ENCODE peak calls at places on chromosome 17, in nine cellular contexts. One of them, this sample, is unnamed.

GRCh38 chr17:28467456-28468025 is 5.9 kb upstream of the SLC13A2 start:
- DNase-seq in EH: peak
- DNase-seq in epithelial cell of proximal tubule: no peak
- DNase-seq in HEK293T: no peak
- DNase-seq in GM13977: no peak
- DNase-seq in HAP-1: no peak
- DNase-seq in stimulated activated CD4-positive, alpha-beta T cell treated with anti-CD3 and anti-CD28 coated beads, TNF-alpha, amount 100 ng/mL, for 48 hours: no peak
- DNase-seq in HepG2: no peak
- DNase-seq in NCI-H1436: no peak
- DNase-seq in this sample: no peak

GRCh38 chr17:63523256-63523869 is at the start of gene KCNH6:
- DNase-seq in HepG2: no peak
- DNase-seq in stimulated activated CD4-positive, alpha-beta T cell treated with anti-CD3 and anti-CD28 coated beads, TNF-alpha, amount 100 ng/mL, for 48 hours: no peak
- DNase-seq in EH: no peak
- DNase-seq in HEK293T: no peak
- DNase-seq in epithelial cell of proximal tubule: no peak
- DNase-seq in HAP-1: no peak
- DNase-seq in NCI-H1436: peak
- DNase-seq in GM13977: no peak
- DNase-seq in this sample: no peak

GRCh38 chr17:63476494-63476856 is 386 bp upstream of the ACE start:
- DNase-seq in HepG2: no peak
- DNase-seq in HAP-1: peak
- DNase-seq in epithelial cell of proximal tubule: no peak
- DNase-seq in stimulated activated CD4-positive, alpha-beta T cell treated with anti-CD3 and anti-CD28 coated beads, TNF-alpha, amount 100 ng/mL, for 48 hours: no peak
- DNase-seq in HEK293T: peak
- DNase-seq in NCI-H1436: peak
- DNase-seq in GM13977: peak
- DNase-seq in EH: peak
- DNase-seq in this sample: no peak

GRCh38 chr17:9529033-9529748 is 46.4 kb downstream of the STX8 start:
- DNase-seq in stimulated activated CD4-positive, alpha-beta T cell treated with anti-CD3 and anti-CD28 coated beads, TNF-alpha, amount 100 ng/mL, for 48 hours: no peak
- DNase-seq in GM13977: peak
- DNase-seq in HEK293T: peak
- DNase-seq in HepG2: peak
- DNase-seq in epithelial cell of proximal tubule: no peak
- DNase-seq in NCI-H1436: no peak
- DNase-seq in HAP-1: no peak
- DNase-seq in EH: peak
- DNase-seq in this sample: no peak

GRCh38 chr17:29151567-29151966 is 28.6 kb downstream of the MYO18A start:
- DNase-seq in epithelial cell of proximal tubule: no peak
- DNase-seq in HepG2: peak
- DNase-seq in EH: peak
- DNase-seq in stimulated activated CD4-positive, alpha-beta T cell treated with anti-CD3 and anti-CD28 coated beads, TNF-alpha, amount 100 ng/mL, for 48 hours: no peak
- DNase-seq in NCI-H1436: no peak
- DNase-seq in HAP-1: peak
- DNase-seq in GM13977: no peak
- DNase-seq in HEK293T: no peak
- DNase-seq in this sample: no peak

GRCh38 chr17:34623856-34624766 is 44.7 kb downstream of the TMEM132E start:
- DNase-seq in stimulated activated CD4-positive, alpha-beta T cell treated with anti-CD3 and anti-CD28 coated beads, TNF-alpha, amount 100 ng/mL, for 48 hours: no peak
- DNase-seq in HAP-1: no peak
- DNase-seq in HepG2: peak
- DNase-seq in NCI-H1436: peak
- DNase-seq in EH: no peak
- DNase-seq in HEK293T: no peak
- DNase-seq in epithelial cell of proximal tubule: no peak
- DNase-seq in GM13977: no peak
- DNase-seq in this sample: no peak

GRCh38 chr17:44522883-44523671 is 19.9 kb upstream of the GPATCH8 start:
- DNase-seq in epithelial cell of proximal tubule: no peak
- DNase-seq in stimulated activated CD4-positive, alpha-beta T cell treated with anti-CD3 and anti-CD28 coated beads, TNF-alpha, amount 100 ng/mL, for 48 hours: peak
- DNase-seq in GM13977: peak
- DNase-seq in HEK293T: peak
- DNase-seq in NCI-H1436: peak
- DNase-seq in HepG2: peak
- DNase-seq in EH: peak
- DNase-seq in HAP-1: peak
- DNase-seq in this sample: peak

GRCh38 chr17:80104321-80104955 is 3.1 kb downstream of the GAA start:
- DNase-seq in epithelial cell of proximal tubule: no peak
- DNase-seq in HepG2: no peak
- DNase-seq in HAP-1: no peak
- DNase-seq in NCI-H1436: peak
- DNase-seq in EH: peak
- DNase-seq in GM13977: no peak
- DNase-seq in HEK293T: no peak
- DNase-seq in stimulated activated CD4-positive, alpha-beta T cell treated with anti-CD3 and anti-CD28 coated beads, TNF-alpha, amount 100 ng/mL, for 48 hours: no peak
- DNase-seq in this sample: no peak

GRCh38 chr17:62869885-62870580 is 61.9 kb upstream of the MARCHF10 start:
- DNase-seq in HepG2: no peak
- DNase-seq in epithelial cell of proximal tubule: no peak
- DNase-seq in stimulated activated CD4-positive, alpha-beta T cell treated with anti-CD3 and anti-CD28 coated beads, TNF-alpha, amount 100 ng/mL, for 48 hours: no peak
- DNase-seq in EH: peak
- DNase-seq in GM13977: no peak
- DNase-seq in NCI-H1436: peak
- DNase-seq in HAP-1: peak
- DNase-seq in HEK293T: peak
- DNase-seq in this sample: no peak

GRCh38 chr17:47802341-47803022 is 19.1 kb downstream of the OSBPL7 start:
- DNase-seq in GM13977: peak
- DNase-seq in HepG2: peak
- DNase-seq in NCI-H1436: peak
- DNase-seq in stimulated activated CD4-positive, alpha-beta T cell treated with anti-CD3 and anti-CD28 coated beads, TNF-alpha, amount 100 ng/mL, for 48 hours: peak
- DNase-seq in HEK293T: peak
- DNase-seq in HAP-1: peak
- DNase-seq in EH: peak
- DNase-seq in epithelial cell of proximal tubule: no peak
- DNase-seq in this sample: peak

GRCh38 chr17:10073026-10073425 is 125.4 kb downstream of the GAS7 start:
- DNase-seq in stimulated activated CD4-positive, alpha-beta T cell treated with anti-CD3 and anti-CD28 coated beads, TNF-alpha, amount 100 ng/mL, for 48 hours: no peak
- DNase-seq in epithelial cell of proximal tubule: no peak
- DNase-seq in HEK293T: no peak
- DNase-seq in NCI-H1436: no peak
- DNase-seq in GM13977: no peak
- DNase-seq in HAP-1: no peak
- DNase-seq in HepG2: no peak
- DNase-seq in EH: no peak
- DNase-seq in this sample: no peak

GRCh38 chr17:73888875-73889274 is 244.6 kb upstream of the SDK2 start:
- DNase-seq in NCI-H1436: no peak
- DNase-seq in GM13977: no peak
- DNase-seq in HepG2: no peak
- DNase-seq in epithelial cell of proximal tubule: no peak
- DNase-seq in stimulated activated CD4-positive, alpha-beta T cell treated with anti-CD3 and anti-CD28 coated beads, TNF-alpha, amount 100 ng/mL, for 48 hours: no peak
- DNase-seq in EH: no peak
- DNase-seq in HEK293T: no peak
- DNase-seq in HAP-1: no peak
- DNase-seq in this sample: no peak

GRCh38 chr17:1629647-1630310 is 1.1 kb upstream of the SLC43A2 start:
- DNase-seq in GM13977: peak
- DNase-seq in stimulated activated CD4-positive, alpha-beta T cell treated with anti-CD3 and anti-CD28 coated beads, TNF-alpha, amount 100 ng/mL, for 48 hours: peak
- DNase-seq in epithelial cell of proximal tubule: no peak
- DNase-seq in HAP-1: peak
- DNase-seq in NCI-H1436: peak
- DNase-seq in EH: peak
- DNase-seq in HepG2: no peak
- DNase-seq in HEK293T: peak
- DNase-seq in this sample: peak

GRCh38 chr17:6108987-6109386 is 38.8 kb downstream of the WSCD1 start:
- DNase-seq in EH: no peak
- DNase-seq in HEK293T: no peak
- DNase-seq in GM13977: no peak
- DNase-seq in stimulated activated CD4-positive, alpha-beta T cell treated with anti-CD3 and anti-CD28 coated beads, TNF-alpha, amount 100 ng/mL, for 48 hours: no peak
- DNase-seq in HAP-1: no peak
- DNase-seq in epithelial cell of proximal tubule: no peak
- DNase-seq in NCI-H1436: no peak
- DNase-seq in HepG2: no peak
- DNase-seq in this sample: no peak

GRCh38 chr17:80187493-80187892 is 17.7 kb downstream of the CARD14 start:
- DNase-seq in HEK293T: no peak
- DNase-seq in epithelial cell of proximal tubule: no peak
- DNase-seq in stimulated activated CD4-positive, alpha-beta T cell treated with anti-CD3 and anti-CD28 coated beads, TNF-alpha, amount 100 ng/mL, for 48 hours: no peak
- DNase-seq in EH: peak
- DNase-seq in NCI-H1436: no peak
- DNase-seq in HepG2: no peak
- DNase-seq in GM13977: no peak
- DNase-seq in HAP-1: no peak
- DNase-seq in this sample: peak

GRCh38 chr17:59149051-59149450 is 5.9 kb downstream of the SKA2 start:
- DNase-seq in epithelial cell of proximal tubule: no peak
- DNase-seq in HepG2: no peak
- DNase-seq in stimulated activated CD4-positive, alpha-beta T cell treated with anti-CD3 and anti-CD28 coated beads, TNF-alpha, amount 100 ng/mL, for 48 hours: no peak
- DNase-seq in EH: peak
- DNase-seq in NCI-H1436: no peak
- DNase-seq in HEK293T: no peak
- DNase-seq in GM13977: no peak
- DNase-seq in HAP-1: no peak
- DNase-seq in this sample: no peak

GRCh38 chr17:39716073-39716818 is 14.1 kb downstream of the MIEN1 start:
- DNase-seq in epithelial cell of proximal tubule: no peak
- DNase-seq in HEK293T: no peak
- DNase-seq in NCI-H1436: no peak
- DNase-seq in EH: no peak
- DNase-seq in stimulated activated CD4-positive, alpha-beta T cell treated with anti-CD3 and anti-CD28 coated beads, TNF-alpha, amount 100 ng/mL, for 48 hours: no peak
- DNase-seq in HepG2: no peak
- DNase-seq in HAP-1: no peak
- DNase-seq in GM13977: no peak
- DNase-seq in this sample: no peak

GRCh38 chr17:43540821-43541674 is 5.1 kb downstream of the ETV4 start:
- DNase-seq in HAP-1: peak
- DNase-seq in HepG2: no peak
- DNase-seq in stimulated activated CD4-positive, alpha-beta T cell treated with anti-CD3 and anti-CD28 coated beads, TNF-alpha, amount 100 ng/mL, for 48 hours: no peak
- DNase-seq in EH: peak
- DNase-seq in GM13977: no peak
- DNase-seq in HEK293T: no peak
- DNase-seq in NCI-H1436: peak
- DNase-seq in epithelial cell of proximal tubule: no peak
- DNase-seq in this sample: no peak

GRCh38 chr17:76659928-76660614 is 16.5 kb upstream of the ST6GALNAC1 start:
- DNase-seq in EH: no peak
- DNase-seq in NCI-H1436: peak
- DNase-seq in HAP-1: no peak
- DNase-seq in HEK293T: no peak
- DNase-seq in stimulated activated CD4-positive, alpha-beta T cell treated with anti-CD3 and anti-CD28 coated beads, TNF-alpha, amount 100 ng/mL, for 48 hours: no peak
- DNase-seq in epithelial cell of proximal tubule: no peak
- DNase-seq in GM13977: no peak
- DNase-seq in HepG2: no peak
- DNase-seq in this sample: no peak

GRCh38 chr17:27921077-27921476 is 27.9 kb upstream of the LYRM9 start:
- DNase-seq in stimulated activated CD4-positive, alpha-beta T cell treated with anti-CD3 and anti-CD28 coated beads, TNF-alpha, amount 100 ng/mL, for 48 hours: no peak
- DNase-seq in NCI-H1436: no peak
- DNase-seq in EH: no peak
- DNase-seq in HAP-1: no peak
- DNase-seq in epithelial cell of proximal tubule: no peak
- DNase-seq in GM13977: no peak
- DNase-seq in HepG2: no peak
- DNase-seq in HEK293T: no peak
- DNase-seq in this sample: no peak

GRCh38 chr17:77374170-77374936 is 233.6 kb downstream of the SEC14L1 start:
- DNase-seq in HepG2: peak
- DNase-seq in NCI-H1436: no peak
- DNase-seq in GM13977: peak
- DNase-seq in HEK293T: peak
- DNase-seq in epithelial cell of proximal tubule: no peak
- DNase-seq in HAP-1: no peak
- DNase-seq in EH: peak
- DNase-seq in stimulated activated CD4-positive, alpha-beta T cell treated with anti-CD3 and anti-CD28 coated beads, TNF-alpha, amount 100 ng/mL, for 48 hours: no peak
- DNase-seq in this sample: peak

GRCh38 chr17:70318061-70318460 is 148.7 kb downstream of the KCNJ2 start:
- DNase-seq in HEK293T: no peak
- DNase-seq in HepG2: no peak
- DNase-seq in EH: no peak
- DNase-seq in epithelial cell of proximal tubule: no peak
- DNase-seq in stimulated activated CD4-positive, alpha-beta T cell treated with anti-CD3 and anti-CD28 coated beads, TNF-alpha, amount 100 ng/mL, for 48 hours: no peak
- DNase-seq in NCI-H1436: no peak
- DNase-seq in HAP-1: no peak
- DNase-seq in GM13977: no peak
- DNase-seq in this sample: no peak

GRCh38 chr17:28747046-28747691 is 3.4 kb downstream of the TRAF4 start:
- DNase-seq in HepG2: no peak
- DNase-seq in epithelial cell of proximal tubule: no peak
- DNase-seq in stimulated activated CD4-positive, alpha-beta T cell treated with anti-CD3 and anti-CD28 coated beads, TNF-alpha, amount 100 ng/mL, for 48 hours: no peak
- DNase-seq in EH: no peak
- DNase-seq in GM13977: no peak
- DNase-seq in HAP-1: no peak
- DNase-seq in HEK293T: no peak
- DNase-seq in NCI-H1436: no peak
- DNase-seq in this sample: peak

GRCh38 chr17:79944821-79945391 is 90.8 kb downstream of the TBC1D16 start:
- DNase-seq in HAP-1: peak
- DNase-seq in epithelial cell of proximal tubule: no peak
- DNase-seq in HepG2: no peak
- DNase-seq in EH: no peak
- DNase-seq in NCI-H1436: no peak
- DNase-seq in GM13977: no peak
- DNase-seq in HEK293T: no peak
- DNase-seq in stimulated activated CD4-positive, alpha-beta T cell treated with anti-CD3 and anti-CD28 coated beads, TNF-alpha, amount 100 ng/mL, for 48 hours: no peak
- DNase-seq in this sample: no peak

GRCh38 chr17:62912363-62912762 is 53.7 kb upstream of the TANC2 start:
- DNase-seq in HAP-1: no peak
- DNase-seq in EH: no peak
- DNase-seq in GM13977: no peak
- DNase-seq in stimulated activated CD4-positive, alpha-beta T cell treated with anti-CD3 and anti-CD28 coated beads, TNF-alpha, amount 100 ng/mL, for 48 hours: no peak
- DNase-seq in HEK293T: no peak
- DNase-seq in epithelial cell of proximal tubule: no peak
- DNase-seq in HepG2: no peak
- DNase-seq in NCI-H1436: no peak
- DNase-seq in this sample: no peak

GRCh38 chr17:70059076-70059475 is 15.9 kb upstream of the KCNJ16 start:
- DNase-seq in HEK293T: no peak
- DNase-seq in EH: no peak
- DNase-seq in HepG2: no peak
- DNase-seq in HAP-1: no peak
- DNase-seq in NCI-H1436: no peak
- DNase-seq in epithelial cell of proximal tubule: no peak
- DNase-seq in stimulated activated CD4-positive, alpha-beta T cell treated with anti-CD3 and anti-CD28 coated beads, TNF-alpha, amount 100 ng/mL, for 48 hours: no peak
- DNase-seq in GM13977: no peak
- DNase-seq in this sample: no peak

GRCh38 chr17:75754378-75755204 is 10.4 kb downstream of the GALK1 start:
- DNase-seq in GM13977: no peak
- DNase-seq in HepG2: peak
- DNase-seq in HAP-1: peak
- DNase-seq in EH: no peak
- DNase-seq in HEK293T: no peak
- DNase-seq in epithelial cell of proximal tubule: no peak
- DNase-seq in stimulated activated CD4-positive, alpha-beta T cell treated with anti-CD3 and anti-CD28 coated beads, TNF-alpha, amount 100 ng/mL, for 48 hours: no peak
- DNase-seq in NCI-H1436: no peak
- DNase-seq in this sample: no peak

GRCh38 chr17:82058855-82059249 is 6.8 kb downstream of the DUS1L start:
- DNase-seq in NCI-H1436: no peak
- DNase-seq in HAP-1: no peak
- DNase-seq in stimulated activated CD4-positive, alpha-beta T cell treated with anti-CD3 and anti-CD28 coated beads, TNF-alpha, amount 100 ng/mL, for 48 hours: no peak
- DNase-seq in HepG2: no peak
- DNase-seq in HEK293T: no peak
- DNase-seq in EH: no peak
- DNase-seq in GM13977: no peak
- DNase-seq in epithelial cell of proximal tubule: no peak
- DNase-seq in this sample: no peak

GRCh38 chr17:77615672-77616242 is 342.7 kb upstream of the TNRC6C start:
- DNase-seq in HepG2: no peak
- DNase-seq in epithelial cell of proximal tubule: no peak
- DNase-seq in HEK293T: no peak
- DNase-seq in NCI-H1436: no peak
- DNase-seq in stimulated activated CD4-positive, alpha-beta T cell treated with anti-CD3 and anti-CD28 coated beads, TNF-alpha, amount 100 ng/mL, for 48 hours: no peak
- DNase-seq in EH: peak
- DNase-seq in HAP-1: no peak
- DNase-seq in GM13977: no peak
- DNase-seq in this sample: no peak

GRCh38 chr17:82283208-82283749 is 9.8 kb upstream of the CSNK1D start:
- DNase-seq in HAP-1: peak
- DNase-seq in EH: peak
- DNase-seq in NCI-H1436: peak
- DNase-seq in HEK293T: no peak
- DNase-seq in HepG2: no peak
- DNase-seq in epithelial cell of proximal tubule: no peak
- DNase-seq in stimulated activated CD4-positive, alpha-beta T cell treated with anti-CD3 and anti-CD28 coated beads, TNF-alpha, amount 100 ng/mL, for 48 hours: no peak
- DNase-seq in GM13977: no peak
- DNase-seq in this sample: no peak

GRCh38 chr17:40509626-40510327 is 8.4 kb upstream of the TNS4 start:
- DNase-seq in GM13977: no peak
- DNase-seq in epithelial cell of proximal tubule: peak
- DNase-seq in HAP-1: no peak
- DNase-seq in HepG2: no peak
- DNase-seq in HEK293T: no peak
- DNase-seq in stimulated activated CD4-positive, alpha-beta T cell treated with anti-CD3 and anti-CD28 coated beads, TNF-alpha, amount 100 ng/mL, for 48 hours: no peak
- DNase-seq in EH: no peak
- DNase-seq in NCI-H1436: no peak
- DNase-seq in this sample: no peak